ENCODE peak calls at places on chromosomes 7 and 10, in ten cellular contexts. Z is fibroblast of lung, O is heart left ventricle, R is GM23338, H is tibial artery, Y is HFF-Myc, D is left lung, A is AG09309, U is NB4, Q is neuronal stem cell. C is an unnamed sample.

GRCh38 chr7:2757361-2757903 is 69.4 kb downstream of the AMZ1 start:
- DNase-seq in U (peak), D (no peak), H (peak), Y (peak), Z (no peak), Q (no peak), O (peak), R (no peak), A (no peak), C (peak)

GRCh38 chr7:20220293-20220755 is 3.1 kb upstream of the MACC1 start:
- DNase-seq in O (no peak), R (no peak), Y (no peak), H (no peak), A (no peak), U (peak), Q (no peak), D (no peak), Z (peak), C (no peak)

GRCh38 chr7:36651404-36651803 is 72.9 kb downstream of the AOAH start:
- DNase-seq in Q (no peak), Z (peak), O (no peak), R (no peak), D (no peak), H (no peak), Y (no peak), A (peak), U (no peak), C (no peak)

GRCh38 chr10:33860994-33861393 is 526.5 kb upstream of the NRP1 start:
- DNase-seq in U (no peak), Q (no peak), R (no peak), D (no peak), A (no peak), O (no peak), H (no peak), Z (no peak), Y (no peak), C (no peak)

GRCh38 chr7:82926477-82926876 is 236.2 kb downstream of the PCLO start:
- DNase-seq in U (no peak), Z (no peak), D (no peak), Q (peak), R (no peak), Y (no peak), H (no peak), A (no peak), O (no peak), C (no peak)

GRCh38 chr7:38273286-38273995 is at the start of gene TARP:
- DNase-seq in O (no peak), A (no peak), H (no peak), Z (no peak), Q (no peak), U (no peak), Y (no peak), D (no peak), R (no peak), C (no peak)

GRCh38 chr10:58712136-58712535 is 199.5 kb downstream of the BICC1 start:
- DNase-seq in O (no peak), Y (no peak), R (no peak), U (no peak), A (no peak), Q (no peak), H (no peak), Z (no peak), D (no peak), C (no peak)

GRCh38 chr7:29337628-29338116 is 143.1 kb downstream of the CHN2 start:
- DNase-seq in R (no peak), A (no peak), H (no peak), O (no peak), Y (no peak), D (no peak), U (no peak), Z (no peak), Q (no peak), C (no peak)

GRCh38 chr7:18770154-18770807 is 274.7 kb downstream of the HDAC9 start:
- DNase-seq in U (peak), Q (no peak), H (no peak), Y (no peak), O (no peak), D (no peak), R (no peak), Z (peak), A (peak), C (no peak)

GRCh38 chr7:76294344-76295024 is 8.0 kb upstream of the HSPB1 start:
- DNase-seq in O (peak), Z (peak), U (peak), H (peak), R (peak), A (peak), Q (no peak), D (peak), Y (peak), C (peak)

GRCh38 chr7:158403013-158403821 is 184.4 kb downstream of the PTPRN2 start:
- DNase-seq in Y (no peak), Z (no peak), D (no peak), U (no peak), A (no peak), Q (no peak), R (no peak), O (no peak), H (no peak), C (no peak)

DNA sequence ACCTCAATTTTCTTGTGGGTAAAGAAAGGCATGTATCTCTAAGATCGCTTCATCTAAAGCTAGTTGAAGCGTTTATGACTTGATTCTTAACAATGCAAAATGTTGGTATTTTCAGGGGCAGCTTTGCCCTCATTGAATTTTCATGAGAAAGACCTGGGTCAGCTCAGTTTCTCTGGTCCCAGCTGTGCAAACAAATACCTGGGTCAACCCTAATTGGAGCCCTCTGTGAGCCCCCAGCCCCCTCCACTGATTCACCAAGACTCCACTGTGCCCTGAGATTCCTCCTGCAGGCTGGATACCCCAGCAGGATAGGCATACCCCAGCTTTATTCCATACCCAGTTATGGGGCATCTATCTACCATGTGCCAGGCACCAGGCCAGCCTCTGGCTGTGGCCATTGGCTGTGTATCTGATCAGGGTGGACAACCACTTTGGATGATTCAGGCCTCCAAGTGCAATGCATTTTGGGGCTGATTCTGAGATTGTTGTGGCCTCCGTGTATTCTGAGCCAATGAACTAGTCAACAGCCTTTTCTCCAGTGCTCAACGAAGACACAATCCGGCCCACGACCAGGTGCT is 201.9 kb downstream of the MYOF start:
- DNase-seq in D (no peak), A (no peak), U (no peak), H (no peak), Q (no peak), O (no peak), Y (no peak), Z (no peak), R (peak), C (no peak)
- H3K4me3 ChIP-seq in D (no peak), A (no peak), U (no peak), H (no peak), Q (no peak), O (no peak), Y (no peak), Z (no peak), R (peak), C (no peak)

GRCh38 chr10:12448729-12449391 is 99.5 kb downstream of the CAMK1D start:
- DNase-seq in Y (peak), U (peak), Q (no peak), O (no peak), D (peak), A (peak), H (peak), Z (peak), R (no peak), C (no peak)
- H3K4me3 ChIP-seq in Y (no peak), U (no peak), Q (no peak), O (no peak), D (no peak), A (no peak), H (peak), Z (peak), R (no peak), C (no peak)

DNA sequence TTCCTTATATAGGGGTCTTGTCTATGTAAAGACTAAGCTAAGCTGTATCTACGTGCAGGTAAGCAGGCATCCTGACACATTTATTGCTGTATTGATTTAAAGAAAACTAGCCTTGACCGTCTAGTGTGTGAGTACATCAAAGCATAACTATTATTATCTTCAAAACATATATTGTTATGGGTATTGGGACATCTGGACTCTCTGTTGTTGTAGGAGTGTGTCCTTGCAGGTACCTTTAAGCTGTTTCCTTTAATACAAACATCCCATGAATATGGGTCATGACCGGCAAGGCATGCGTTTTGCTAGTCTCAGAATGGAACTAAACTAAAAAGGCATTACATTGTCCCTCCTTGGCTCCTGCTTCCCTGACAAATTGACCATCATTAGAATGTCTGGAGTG is 35.1 kb upstream of the AKR1E2 start:
- DNase-seq in U (no peak), O (no peak), A (no peak), Q (no peak), Y (no peak), R (no peak), D (no peak), Z (no peak), H (no peak), C (no peak)
- H3K4me3 ChIP-seq in U (no peak), O (no peak), A (no peak), Q (no peak), Y (no peak), R (no peak), D (no peak), Z (no peak), H (no peak), C (no peak)

GRCh38 chr7:91266067-91266930 is 2.1 kb downstream of the FZD1 start:
- DNase-seq in Y (no peak), Q (no peak), O (peak), H (peak), Z (peak), U (no peak), A (no peak), D (peak), R (peak), C (peak)
- H3K4me3 ChIP-seq in Y (peak), Q (peak), O (peak), H (peak), Z (peak), U (no peak), A (peak), D (peak), R (peak), C (peak)

GRCh38 chr10:30928742-30929141 is 102.9 kb downstream of the ZNF438 start:
- DNase-seq in H (no peak), U (no peak), R (no peak), Z (no peak), Y (no peak), Q (no peak), A (no peak), D (no peak), O (no peak), C (no peak)
- H3K4me3 ChIP-seq in H (no peak), U (no peak), R (no peak), Z (no peak), Y (no peak), Q (no peak), A (no peak), D (no peak), O (no peak), C (no peak)

GRCh38 chr7:113143486-113144257 is 25.3 kb upstream of the SMIM30 start:
- DNase-seq in Y (no peak), O (no peak), D (no peak), Z (no peak), H (no peak), Q (no peak), A (no peak), R (no peak), U (peak), C (no peak)
- H3K4me3 ChIP-seq in Y (no peak), O (no peak), D (no peak), Z (no peak), H (no peak), Q (no peak), A (no peak), R (no peak), U (no peak), C (no peak)

GRCh38 chr10:71981868-71982230 is 17.7 kb downstream of the CHST3 start:
- DNase-seq in H (no peak), U (no peak), D (no peak), R (no peak), Z (no peak), Y (no peak), Q (no peak), A (no peak), O (no peak), C (no peak)

GRCh38 chr10:71984798-71985388 is 20.7 kb downstream of the CHST3 start:
- DNase-seq in O (peak), H (peak), A (no peak), U (no peak), Y (no peak), Q (no peak), Z (no peak), D (no peak), R (no peak), C (no peak)

GRCh38 chr10:71984126-71984797 is 20.1 kb downstream of the CHST3 start:
- DNase-seq in D (no peak), H (no peak), Z (no peak), R (no peak), Y (no peak), O (peak), Q (no peak), A (no peak), U (no peak), C (no peak)

GRCh38 chr10:71982269-71983178 is 18.3 kb downstream of the CHST3 start:
- DNase-seq in D (no peak), O (peak), Z (no peak), U (no peak), H (peak), R (no peak), Q (no peak), Y (no peak), A (no peak), C (no peak)

GRCh38 chr10:71985542-71986250 is 21.5 kb downstream of the CHST3 start:
- DNase-seq in A (no peak), R (no peak), Q (no peak), H (peak), U (peak), O (peak), Y (no peak), Z (peak), D (no peak), C (no peak)
- H3K4me3 ChIP-seq in A (no peak), R (no peak), Q (no peak), H (no peak), U (no peak), O (no peak), Y (no peak), Z (no peak), D (no peak), C (peak)

DNA sequence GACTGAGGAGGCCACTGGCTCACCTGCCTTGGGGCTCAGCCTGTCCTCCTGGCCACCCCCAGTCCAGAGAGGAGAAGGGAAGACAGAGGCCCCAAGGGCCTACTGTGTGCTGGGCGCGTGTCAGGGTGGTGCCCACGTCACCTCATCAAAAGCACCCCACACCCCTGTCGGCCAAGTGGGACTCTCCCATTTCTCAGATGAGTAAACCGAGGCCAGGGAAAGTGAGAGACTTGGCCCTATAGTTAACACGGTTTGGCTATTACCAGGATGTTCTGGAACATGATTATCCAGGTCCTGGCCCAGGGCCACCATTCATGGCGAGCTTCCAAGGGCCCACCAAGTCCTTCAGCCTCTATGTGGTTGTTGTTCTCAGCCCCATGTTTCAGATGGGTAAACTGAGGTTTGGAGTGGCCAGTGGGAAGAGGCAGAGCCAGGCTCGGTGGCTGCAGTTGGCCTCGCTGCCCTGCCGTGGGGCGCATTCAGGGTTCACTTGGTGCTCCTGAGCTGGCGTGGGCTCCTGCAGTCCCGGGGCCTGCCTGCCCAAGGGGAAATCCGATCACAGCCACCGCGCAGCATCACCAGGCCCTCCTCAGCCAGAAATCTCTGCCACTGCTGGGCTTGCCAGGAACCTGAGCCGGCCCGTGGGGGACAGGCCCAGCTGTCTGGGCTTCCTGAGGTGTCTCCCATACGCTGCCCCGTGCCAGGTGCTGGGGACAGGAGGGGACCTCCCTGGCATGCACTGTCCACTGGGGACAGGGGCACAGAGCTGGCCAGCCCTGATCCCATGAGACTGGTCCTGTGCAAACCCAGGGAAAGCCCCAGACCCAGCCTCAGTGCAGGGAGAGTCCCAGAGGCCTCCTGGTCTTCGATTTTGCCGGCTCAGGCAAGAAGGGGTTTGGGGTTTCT is 117.7 kb upstream of the TNRC18 start:
- DNase-seq in R (no peak), Q (no peak), Y (no peak), H (no peak), A (no peak), U (no peak), D (no peak), Z (no peak), O (no peak), C (no peak)
- H3K4me3 ChIP-seq in R (no peak), Q (no peak), Y (no peak), H (no peak), A (no peak), U (no peak), D (no peak), Z (no peak), O (no peak), C (no peak)

DNA sequence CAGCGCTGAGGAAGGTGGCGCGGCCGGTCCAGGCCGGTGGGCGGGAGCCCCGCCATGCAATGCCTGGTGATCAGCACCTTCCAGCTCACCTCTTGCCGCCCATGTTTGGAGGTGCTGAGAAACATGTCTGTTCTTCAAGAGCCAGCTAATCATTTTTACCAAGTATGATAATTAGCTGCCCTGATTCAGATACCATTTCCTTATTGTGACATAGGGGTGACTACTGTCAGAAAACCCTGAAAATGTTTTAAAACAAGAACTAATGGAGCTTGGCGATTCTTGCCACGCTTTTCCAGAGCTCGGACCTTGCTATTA is 33.5 kb upstream of the SFTPD start:
- DNase-seq in R (no peak), Z (no peak), Q (no peak), D (no peak), Y (no peak), H (no peak), O (no peak), A (no peak), U (peak), C (no peak)
- H3K4me3 ChIP-seq in R (peak), Z (peak), Q (peak), D (peak), Y (peak), H (peak), O (peak), A (no peak), U (no peak), C (peak)

DNA sequence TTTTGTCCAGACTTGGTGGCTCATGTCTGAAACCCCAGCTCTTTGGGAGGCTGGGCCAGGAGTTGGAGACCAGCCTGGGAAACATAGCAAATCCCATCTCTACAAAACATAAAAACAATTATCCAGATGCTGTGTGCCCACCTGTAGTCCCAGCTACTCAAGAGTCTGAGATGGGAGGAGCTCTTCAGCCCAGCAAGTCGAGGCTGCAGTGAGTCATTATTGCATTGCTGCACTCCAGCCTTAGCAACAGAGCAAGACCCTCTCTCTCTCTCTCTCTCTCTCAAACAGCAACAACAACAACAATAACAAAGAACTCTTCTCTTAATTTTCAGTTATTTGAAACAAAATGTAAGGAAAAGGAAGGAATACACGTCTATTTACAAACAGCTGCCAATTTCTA is 5.0 kb upstream of the TSPAN12 start:
- DNase-seq in U (no peak), Z (no peak), A (no peak), D (no peak), Y (no peak), R (no peak), O (no peak), H (no peak), Q (no peak), C (no peak)
- H3K4me3 ChIP-seq in U (no peak), Z (no peak), A (no peak), D (no peak), Y (no peak), R (no peak), O (no peak), H (no peak), Q (no peak), C (no peak)

C was measured in left ventricle myocardium inferior.